ENCODE peak calls at places on chromosomes 16 and 17, in seven cellular contexts. One of them, this sample, is unnamed.

GRCh38 chr17:76578376-76578775 is 7.3 kb downstream of the ST6GALNAC2 start:
- ATAC-seq in naive thymus-derived CD8-positive, alpha-beta T cell: no peak
- ATAC-seq in central memory CD8-positive, alpha-beta T cell: no peak
- ATAC-seq in left cardiac atrium: no peak
- ATAC-seq in Panc1: no peak
- ATAC-seq in gastroesophageal sphincter: no peak
- ATAC-seq in aorta: no peak
- ATAC-seq in this sample: peak; percentile 48

GRCh38 chr17:41140360-41141132 is at the start of gene KRTAP4-6:
- ATAC-seq in naive thymus-derived CD8-positive, alpha-beta T cell: no peak
- ATAC-seq in central memory CD8-positive, alpha-beta T cell: no peak
- ATAC-seq in left cardiac atrium: no peak
- ATAC-seq in Panc1: no peak
- ATAC-seq in gastroesophageal sphincter: no peak
- ATAC-seq in aorta: no peak
- ATAC-seq in this sample: peak; percentile 86

GRCh38 chr16:2028620-2029220 is 2.0 kb downstream of the NHERF2 start:
- ATAC-seq in naive thymus-derived CD8-positive, alpha-beta T cell: no peak
- ATAC-seq in central memory CD8-positive, alpha-beta T cell: no peak
- ATAC-seq in left cardiac atrium: no peak
- ATAC-seq in Panc1: no peak
- ATAC-seq in gastroesophageal sphincter: no peak
- ATAC-seq in aorta: no peak
- ATAC-seq in this sample: no peak

GRCh38 chr16:57720142-57720575 is 15.4 kb upstream of the KATNB1 start:
- ATAC-seq in naive thymus-derived CD8-positive, alpha-beta T cell: peak; percentile 66
- ATAC-seq in central memory CD8-positive, alpha-beta T cell: no peak
- ATAC-seq in left cardiac atrium: peak; percentile 47
- ATAC-seq in Panc1: peak; percentile 97
- ATAC-seq in gastroesophageal sphincter: no peak
- ATAC-seq in aorta: no peak
- ATAC-seq in this sample: peak; percentile 50

GRCh38 chr16:57048095-57048494 is 44.3 kb upstream of the CPNE2 start:
- ATAC-seq in naive thymus-derived CD8-positive, alpha-beta T cell: no peak
- ATAC-seq in central memory CD8-positive, alpha-beta T cell: no peak
- ATAC-seq in left cardiac atrium: no peak
- ATAC-seq in Panc1: no peak
- ATAC-seq in gastroesophageal sphincter: no peak
- ATAC-seq in aorta: no peak
- ATAC-seq in this sample: no peak

GRCh38 chr16:55436587-55436986 is 42.4 kb upstream of the MMP2 start:
- ATAC-seq in naive thymus-derived CD8-positive, alpha-beta T cell: no peak
- ATAC-seq in central memory CD8-positive, alpha-beta T cell: no peak
- ATAC-seq in left cardiac atrium: no peak
- ATAC-seq in Panc1: no peak
- ATAC-seq in gastroesophageal sphincter: no peak
- ATAC-seq in aorta: no peak
- ATAC-seq in this sample: no peak

GRCh38 chr17:28518132-28518531 is 12.0 kb downstream of the FOXN1 start:
- ATAC-seq in naive thymus-derived CD8-positive, alpha-beta T cell: no peak
- ATAC-seq in central memory CD8-positive, alpha-beta T cell: no peak
- ATAC-seq in left cardiac atrium: no peak
- ATAC-seq in Panc1: no peak
- ATAC-seq in gastroesophageal sphincter: no peak
- ATAC-seq in aorta: no peak
- ATAC-seq in this sample: no peak

GRCh38 chr16:74718741-74719610 is 18.3 kb upstream of the MLKL start:
- ATAC-seq in naive thymus-derived CD8-positive, alpha-beta T cell: no peak
- ATAC-seq in central memory CD8-positive, alpha-beta T cell: no peak
- ATAC-seq in left cardiac atrium: no peak
- ATAC-seq in Panc1: peak; percentile 43
- ATAC-seq in gastroesophageal sphincter: no peak
- ATAC-seq in aorta: no peak
- ATAC-seq in this sample: peak; percentile 16

GRCh38 chr16:50195276-50195675 is 42.2 kb downstream of the TENT4B start:
- ATAC-seq in naive thymus-derived CD8-positive, alpha-beta T cell: no peak
- ATAC-seq in central memory CD8-positive, alpha-beta T cell: no peak
- ATAC-seq in left cardiac atrium: no peak
- ATAC-seq in Panc1: no peak
- ATAC-seq in gastroesophageal sphincter: no peak
- ATAC-seq in aorta: no peak
- ATAC-seq in this sample: peak; percentile 28